ENCODE peak calls at places on chromosomes 11 and 22, in four cellular contexts. One of them, this sample, is unnamed. For H3K9me3 and H3K27me3, the result is how much of the 10 kb centered on the place peaks cover.

GRCh38 chr22:39388261-39389011 is 11.1 kb upstream of the TAB1 start:
- DNase-seq in cardiac muscle cell: peak
- DNase-seq in left ventricle myocardium inferior: peak
- DNase-seq in adipocyte: peak
- DNase-seq in this sample: no peak

GRCh38 chr11:43508511-43508918 is 149.8 kb downstream of the TTC17 start:
- DNase-seq in cardiac muscle cell: no peak
- DNase-seq in left ventricle myocardium inferior: no peak
- DNase-seq in adipocyte: peak
- DNase-seq in this sample: no peak

GRCh38 chr11:79472736-79473536 is 32.1 kb upstream of the TENM4 start:
- DNase-seq in cardiac muscle cell: no peak
- DNase-seq in left ventricle myocardium inferior: no peak
- DNase-seq in adipocyte: no peak
- DNase-seq in this sample: peak

GRCh38 chr11:128908391-128909246 is 17.5 kb downstream of the KCNJ5 start:
- DNase-seq in cardiac muscle cell: no peak
- DNase-seq in left ventricle myocardium inferior: peak
- DNase-seq in adipocyte: peak
- DNase-seq in this sample: no peak

GRCh38 chr22:46577361-46578249 is 40.2 kb upstream of the CELSR1 start:
- DNase-seq in cardiac muscle cell: no peak
- DNase-seq in left ventricle myocardium inferior: peak
- DNase-seq in adipocyte: peak
- DNase-seq in this sample: no peak

GRCh38 chr11:15118431-15118830 is 3.7 kb downstream of the INSC start:
- DNase-seq in cardiac muscle cell: no peak
- DNase-seq in left ventricle myocardium inferior: no peak
- DNase-seq in adipocyte: no peak
- DNase-seq in this sample: no peak

GRCh38 chr11:83319346-83319745 is 33.2 kb upstream of the CCDC90B start:
- DNase-seq in cardiac muscle cell: no peak
- DNase-seq in left ventricle myocardium inferior: no peak
- DNase-seq in adipocyte: no peak
- DNase-seq in this sample: no peak

GRCh38 chr22:23402275-23403151 is 177.6 kb downstream of the IGLL1 start:
- DNase-seq in cardiac muscle cell: peak
- DNase-seq in left ventricle myocardium inferior: no peak
- DNase-seq in adipocyte: no peak
- DNase-seq in this sample: peak

GRCh38 chr11:134362192-134362901 is 30.6 kb downstream of the GLB1L2 start:
- DNase-seq in cardiac muscle cell: no peak
- DNase-seq in left ventricle myocardium inferior: no peak
- DNase-seq in adipocyte: no peak
- DNase-seq in this sample: no peak

GRCh38 chr11:18765554-18765953 is 26.0 kb downstream of the PTPN5 start:
- DNase-seq in cardiac muscle cell: no peak
- DNase-seq in left ventricle myocardium inferior: no peak
- DNase-seq in adipocyte: no peak
- DNase-seq in this sample: no peak

GRCh38 chr22:36398602-36399472 is 11.1 kb upstream of the MYH9 start:
- DNase-seq in cardiac muscle cell: no peak
- DNase-seq in left ventricle myocardium inferior: no peak
- DNase-seq in adipocyte: peak
- DNase-seq in this sample: no peak

GRCh38 chr22:39926175-39927152 is 25.6 kb downstream of the GRAP2 start:
- DNase-seq in cardiac muscle cell: no peak
- DNase-seq in left ventricle myocardium inferior: no peak
- DNase-seq in adipocyte: no peak
- DNase-seq in this sample: no peak

GRCh38 chr22:26671317-26672059 is 14.1 kb downstream of the MIAT start:
- DNase-seq in cardiac muscle cell: no peak
- DNase-seq in left ventricle myocardium inferior: no peak
- DNase-seq in adipocyte: no peak
- DNase-seq in this sample: no peak

GRCh38 chr11:86999859-87000753 is 37.6 kb upstream of the TMEM135 start:
- DNase-seq in cardiac muscle cell: peak
- DNase-seq in left ventricle myocardium inferior: no peak
- DNase-seq in adipocyte: peak
- DNase-seq in this sample: no peak

GRCh38 chr11:78037056-78037455 is 14.0 kb upstream of the KCTD14 start:
- DNase-seq in cardiac muscle cell: no peak
- DNase-seq in left ventricle myocardium inferior: no peak
- DNase-seq in adipocyte: no peak
- DNase-seq in this sample: no peak

GRCh38 chr11:86395061-86395551 is 20.4 kb downstream of the CCDC81 start:
- DNase-seq in cardiac muscle cell: peak
- DNase-seq in left ventricle myocardium inferior: no peak
- DNase-seq in adipocyte: peak
- DNase-seq in this sample: peak

GRCh38 chr11:10307022-10307410 is 2.1 kb downstream of the ADM start:
- DNase-seq in cardiac muscle cell: no peak
- DNase-seq in left ventricle myocardium inferior: no peak
- DNase-seq in adipocyte: no peak
- DNase-seq in this sample: no peak

GRCh38 chr11:116219171-116219635 is 553.6 kb downstream of the BUD13 start:
- DNase-seq in cardiac muscle cell: no peak
- DNase-seq in left ventricle myocardium inferior: no peak
- DNase-seq in adipocyte: no peak
- DNase-seq in this sample: no peak

GRCh38 chr11:126366064-126366822 is 10.8 kb downstream of the ST3GAL4 start:
- DNase-seq in cardiac muscle cell: no peak
- DNase-seq in left ventricle myocardium inferior: peak
- DNase-seq in adipocyte: no peak
- DNase-seq in this sample: no peak

GRCh38 chr11:83827520-83827919 is 541.4 kb upstream of the CCDC90B start:
- DNase-seq in cardiac muscle cell: no peak
- DNase-seq in left ventricle myocardium inferior: no peak
- DNase-seq in adipocyte: peak
- DNase-seq in this sample: no peak

GRCh38 chr11:118202599-118203422 is 22.0 kb downstream of the JAML start:
- DNase-seq in cardiac muscle cell: no peak
- DNase-seq in left ventricle myocardium inferior: no peak
- DNase-seq in adipocyte: no peak
- DNase-seq in this sample: no peak

GRCh38 chr11:75445315-75445953 is 12.4 kb upstream of the KLHL35 start:
- DNase-seq in cardiac muscle cell: peak
- DNase-seq in left ventricle myocardium inferior: peak
- DNase-seq in adipocyte: peak
- DNase-seq in this sample: peak

GRCh38 chr22:46798366-46799057 is 36.1 kb downstream of the TBC1D22A start:
- DNase-seq in cardiac muscle cell: peak
- DNase-seq in left ventricle myocardium inferior: peak
- DNase-seq in adipocyte: peak
- DNase-seq in this sample: peak

GRCh38 chr11:44729718-44730117 is 3.0 kb downstream of the TSPAN18 start:
- DNase-seq in cardiac muscle cell: no peak
- DNase-seq in left ventricle myocardium inferior: no peak
- DNase-seq in adipocyte: no peak
- DNase-seq in this sample: no peak

GRCh38 chr22:17098379-17098819 is 13.6 kb downstream of the IL17RA start:
- DNase-seq in cardiac muscle cell: no peak
- DNase-seq in left ventricle myocardium inferior: no peak
- DNase-seq in adipocyte: no peak
- DNase-seq in this sample: no peak

GRCh38 chr22:26904483-26904882 is 247.1 kb downstream of the MIAT start:
- DNase-seq in cardiac muscle cell: no peak
- DNase-seq in left ventricle myocardium inferior: no peak
- DNase-seq in adipocyte: no peak
- DNase-seq in this sample: no peak

GRCh38 chr11:1372660-1373059 is 17.1 kb upstream of the BRSK2 start:
- DNase-seq in cardiac muscle cell: no peak
- DNase-seq in left ventricle myocardium inferior: no peak
- DNase-seq in adipocyte: no peak
- DNase-seq in this sample: no peak

GRCh38 chr11:64121637-64122410 is 44.1 kb downstream of the MACROD1 start:
- DNase-seq in cardiac muscle cell: no peak
- DNase-seq in left ventricle myocardium inferior: no peak
- DNase-seq in adipocyte: peak
- DNase-seq in this sample: peak

GRCh38 chr11:9711454-9712307 is 47.8 kb downstream of the SWAP70 start:
- DNase-seq in cardiac muscle cell: no peak
- DNase-seq in left ventricle myocardium inferior: no peak
- DNase-seq in adipocyte: no peak
- DNase-seq in this sample: no peak

GRCh38 chr11:33651555-33651954 is 49.1 kb downstream of the C11orf91 start:
- DNase-seq in cardiac muscle cell: no peak
- DNase-seq in left ventricle myocardium inferior: no peak
- DNase-seq in adipocyte: no peak
- DNase-seq in this sample: no peak

GRCh38 chr11:33652930-33653329 is 47.7 kb downstream of the C11orf91 start:
- DNase-seq in cardiac muscle cell: no peak
- DNase-seq in left ventricle myocardium inferior: no peak
- DNase-seq in adipocyte: peak
- DNase-seq in this sample: no peak

GRCh38 chr11:33652407-33652806 is 48.2 kb downstream of the C11orf91 start:
- DNase-seq in cardiac muscle cell: peak
- DNase-seq in left ventricle myocardium inferior: no peak
- DNase-seq in adipocyte: no peak
- DNase-seq in this sample: no peak

GRCh38 chr11:33652001-33652400 is 48.6 kb downstream of the C11orf91 start:
- DNase-seq in cardiac muscle cell: no peak
- DNase-seq in left ventricle myocardium inferior: no peak
- DNase-seq in adipocyte: no peak
- DNase-seq in this sample: no peak

GRCh38 chr11:33649944-33650343 is 50.7 kb downstream of the C11orf91 start:
- DNase-seq in cardiac muscle cell: no peak
- DNase-seq in left ventricle myocardium inferior: no peak
- DNase-seq in adipocyte: no peak
- DNase-seq in this sample: no peak
- H3K4me3 ChIP-seq in cardiac muscle cell: no peak
- H3K4me3 ChIP-seq in left ventricle myocardium inferior: no peak
- H3K4me3 ChIP-seq in adipocyte: no peak
- H3K4me3 ChIP-seq in this sample: no peak

GRCh38 chr22:20395897-20396287 is 1.9 kb downstream of the ZNF74 start:
- DNase-seq in cardiac muscle cell: no peak
- DNase-seq in left ventricle myocardium inferior: no peak
- DNase-seq in adipocyte: no peak
- DNase-seq in this sample: no peak

GRCh38 chr22:20396639-20397038 is 2.7 kb downstream of the ZNF74 start:
- DNase-seq in cardiac muscle cell: no peak
- DNase-seq in left ventricle myocardium inferior: no peak
- DNase-seq in adipocyte: peak
- DNase-seq in this sample: no peak

GRCh38 chr22:20393705-20394476 is at the start of gene ZNF74:
- DNase-seq in cardiac muscle cell: peak
- DNase-seq in left ventricle myocardium inferior: peak
- DNase-seq in adipocyte: peak
- DNase-seq in this sample: peak

GRCh38 chr22:20397498-20397897 is 3.5 kb downstream of the ZNF74 start:
- DNase-seq in cardiac muscle cell: no peak
- DNase-seq in left ventricle myocardium inferior: no peak
- DNase-seq in adipocyte: no peak
- DNase-seq in this sample: no peak

DNA sequence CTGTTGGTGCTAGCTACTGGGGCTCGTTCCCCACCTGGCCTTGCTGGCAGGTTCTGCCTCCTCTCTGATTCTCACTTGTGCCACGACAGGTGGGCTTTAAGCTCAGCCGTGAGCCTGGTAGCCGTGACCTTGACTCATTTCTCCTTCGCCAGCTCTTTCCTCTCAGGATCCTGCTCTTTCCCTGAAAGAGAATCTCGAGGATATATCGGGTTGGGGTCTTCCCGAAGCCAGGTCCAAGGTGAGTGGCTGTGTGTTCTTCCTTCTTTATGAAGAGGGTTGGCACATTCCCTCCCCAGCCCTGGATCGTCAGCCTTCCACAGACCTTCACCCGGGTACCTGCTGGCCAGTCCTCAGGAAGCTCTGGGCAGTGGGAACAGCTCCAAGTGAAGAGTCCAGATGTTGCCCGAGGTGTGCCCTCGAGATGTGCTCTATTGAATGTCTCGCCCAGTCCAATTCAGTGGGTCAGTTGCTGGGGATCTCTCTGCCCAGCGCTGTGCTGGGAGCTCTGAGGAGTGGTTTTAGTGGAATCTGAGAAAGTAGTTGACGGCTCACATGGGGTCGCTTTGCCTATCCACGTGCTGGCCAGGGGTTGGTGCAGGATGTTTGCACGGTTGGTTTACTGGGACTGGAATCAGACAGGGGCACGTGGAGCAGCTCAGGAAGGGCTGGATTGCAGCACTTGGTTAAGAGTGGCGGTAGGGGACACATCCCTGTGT is 1.4 kb downstream of the ZNF74 start:
- DNase-seq in cardiac muscle cell: no peak
- DNase-seq in left ventricle myocardium inferior: no peak
- DNase-seq in adipocyte: no peak
- DNase-seq in this sample: no peak
- H3K9me3 ChIP-seq in cardiac muscle cell: under half
- H3K9me3 ChIP-seq in left ventricle myocardium inferior: under half
- H3K9me3 ChIP-seq in adipocyte: under half
- H3K9me3 ChIP-seq in this sample: under half

GRCh38 chr11:124841186-124841585 is 24.0 kb upstream of the ROBO3 start:
- DNase-seq in cardiac muscle cell: no peak
- DNase-seq in left ventricle myocardium inferior: no peak
- DNase-seq in adipocyte: no peak
- DNase-seq in this sample: no peak

GRCh38 chr11:124843616-124843910 is 21.7 kb upstream of the ROBO3 start:
- DNase-seq in cardiac muscle cell: no peak
- DNase-seq in left ventricle myocardium inferior: no peak
- DNase-seq in adipocyte: no peak
- DNase-seq in this sample: no peak

GRCh38 chr11:124841765-124842700 is 23.2 kb upstream of the ROBO3 start:
- DNase-seq in cardiac muscle cell: no peak
- DNase-seq in left ventricle myocardium inferior: no peak
- DNase-seq in adipocyte: no peak
- DNase-seq in this sample: no peak

GRCh38 chr11:124846058-124846719 is 19.0 kb upstream of the ROBO3 start:
- DNase-seq in cardiac muscle cell: no peak
- DNase-seq in left ventricle myocardium inferior: no peak
- DNase-seq in adipocyte: no peak
- DNase-seq in this sample: no peak

GRCh38 chr11:124844664-124845079 is 20.6 kb upstream of the ROBO3 start:
- DNase-seq in cardiac muscle cell: no peak
- DNase-seq in left ventricle myocardium inferior: no peak
- DNase-seq in adipocyte: no peak
- DNase-seq in this sample: no peak
- H3K27me3 ChIP-seq in cardiac muscle cell: half or more
- H3K27me3 ChIP-seq in left ventricle myocardium inferior: half or more
- H3K27me3 ChIP-seq in adipocyte: half or more
- H3K27me3 ChIP-seq in this sample: half or more

GRCh38 chr11:69645801-69646492 is 5.0 kb downstream of the CCND1 start:
- DNase-seq in cardiac muscle cell: no peak
- DNase-seq in left ventricle myocardium inferior: no peak
- DNase-seq in adipocyte: no peak
- DNase-seq in this sample: no peak

GRCh38 chr11:69642913-69643632 is 2.1 kb downstream of the CCND1 start:
- DNase-seq in cardiac muscle cell: peak
- DNase-seq in left ventricle myocardium inferior: peak
- DNase-seq in adipocyte: peak
- DNase-seq in this sample: peak

GRCh38 chr11:69643646-69644045 is 2.7 kb downstream of the CCND1 start:
- DNase-seq in cardiac muscle cell: no peak
- DNase-seq in left ventricle myocardium inferior: no peak
- DNase-seq in adipocyte: peak
- DNase-seq in this sample: no peak

GRCh38 chr11:69644962-69645675 is 4.2 kb downstream of the CCND1 start:
- DNase-seq in cardiac muscle cell: no peak
- DNase-seq in left ventricle myocardium inferior: no peak
- DNase-seq in adipocyte: no peak
- DNase-seq in this sample: no peak

GRCh38 chr11:69644071-69644961 is 3.4 kb downstream of the CCND1 start:
- DNase-seq in cardiac muscle cell: peak
- DNase-seq in left ventricle myocardium inferior: peak
- DNase-seq in adipocyte: peak
- DNase-seq in this sample: peak
- H3K4me3 ChIP-seq in cardiac muscle cell: no peak
- H3K4me3 ChIP-seq in left ventricle myocardium inferior: peak
- H3K4me3 ChIP-seq in adipocyte: peak
- H3K4me3 ChIP-seq in this sample: no peak